ENCODE peak calls at places on chromosomes 6 and 20, in seven cellular contexts. D is BE2C; C is lung; J is H1; S is CD4-positive, CD25-positive, alpha-beta regulatory T cell; E is dorsolateral prefrontal cortex; T is IMR-90. K is an unnamed sample. For H3K27me3, the result is how much of the 10 kb centered on the place peaks cover.

GRCh38 chr20:17722493-17723300 is 22.9 kb downstream of the BANF2 start:
- DNase-seq in D (no peak), C (no peak), J (no peak), S (no peak), E (no peak), T (no peak), K (no peak)

GRCh38 chr6:47116086-47116485 is 74.0 kb upstream of the ADGRF1 start:
- DNase-seq in D (no peak), C (no peak), J (no peak), S (no peak), E (no peak), T (no peak), K (no peak)

GRCh38 chr6:158835616-158836221 is 16.6 kb upstream of the EZR start:
- DNase-seq in D (peak), C (peak), J (no peak), S (no peak), E (no peak), T (peak), K (peak)

GRCh38 chr20:11395581-11395980 is 522.1 kb upstream of the BTBD3 start:
- DNase-seq in D (no peak), C (no peak), J (no peak), S (no peak), E (no peak), T (peak), K (no peak)

GRCh38 chr20:3222635-3223600 is 13.6 kb downstream of the ITPA start:
- DNase-seq in D (peak), C (no peak), J (no peak), S (peak), E (no peak), T (no peak), K (no peak)

GRCh38 chr20:16064991-16065707 is 508.1 kb downstream of the KIF16B start:
- DNase-seq in D (no peak), C (no peak), J (no peak), S (no peak), E (no peak), T (no peak), K (no peak)

GRCh38 chr6:6697620-6698019 is 109.1 kb downstream of the LY86 start:
- DNase-seq in D (no peak), C (no peak), J (no peak), S (no peak), E (no peak), T (no peak), K (no peak)

GRCh38 chr6:29680416-29680815 is 536 bp downstream of the ZFP57 start:
- DNase-seq in D (no peak), C (no peak), J (peak), S (no peak), E (no peak), T (no peak), K (no peak)

GRCh38 chr6:408599-409102 is 17.1 kb downstream of the IRF4 start:
- DNase-seq in D (peak), C (peak), J (no peak), S (no peak), E (no peak), T (peak), K (peak)

GRCh38 chr6:3987072-3987471 is 91.9 kb downstream of the FAM217A start:
- DNase-seq in D (no peak), C (no peak), J (no peak), S (no peak), E (no peak), T (peak), K (no peak)

GRCh38 chr6:63571382-63571882 is 848 bp upstream of the LOC128125822 start:
- DNase-seq in D (no peak), C (no peak), J (no peak), S (no peak), E (no peak), T (no peak), K (no peak)

GRCh38 chr20:45014671-45015415 is 48.5 kb downstream of the STK4 start:
- DNase-seq in D (peak), C (no peak), J (no peak), S (no peak), E (no peak), T (peak), K (no peak)

GRCh38 chr6:42313038-42313437 is 95.4 kb upstream of the MRPS10 start:
- DNase-seq in D (no peak), C (no peak), J (no peak), S (no peak), E (no peak), T (peak), K (no peak)

GRCh38 chr20:44050925-44051660 is 135.9 kb downstream of the JPH2 start:
- DNase-seq in D (no peak), C (no peak), J (peak), S (no peak), E (no peak), T (no peak), K (no peak)

GRCh38 chr6:157953580-157954091 is 28.0 kb upstream of the SYNJ2 start:
- DNase-seq in D (no peak), C (no peak), J (no peak), S (no peak), E (no peak), T (no peak), K (no peak)

GRCh38 chr20:692044-692443 is 16.4 kb upstream of the SCRT2 start:
- DNase-seq in D (no peak), C (no peak), J (no peak), S (no peak), E (peak), T (no peak), K (no peak)

GRCh38 chr20:688809-689208 is 13.2 kb upstream of the SCRT2 start:
- DNase-seq in D (no peak), C (no peak), J (no peak), S (no peak), E (peak), T (peak), K (peak)

GRCh38 chr20:689348-689747 is 13.7 kb upstream of the SCRT2 start:
- DNase-seq in D (no peak), C (no peak), J (no peak), S (no peak), E (no peak), T (no peak), K (no peak)

GRCh38 chr20:687468-688203 is 12.0 kb upstream of the SCRT2 start:
- DNase-seq in D (no peak), C (no peak), J (no peak), S (no peak), E (no peak), T (no peak), K (no peak)

GRCh38 chr20:689947-690346 is 14.3 kb upstream of the SCRT2 start:
- DNase-seq in D (no peak), C (no peak), J (no peak), S (no peak), E (no peak), T (no peak), K (no peak)
- H3K27me3 ChIP-seq in D (under half), C (under half), J (under half), S (under half), E (under half), T (under half), K (under half)

DNA sequence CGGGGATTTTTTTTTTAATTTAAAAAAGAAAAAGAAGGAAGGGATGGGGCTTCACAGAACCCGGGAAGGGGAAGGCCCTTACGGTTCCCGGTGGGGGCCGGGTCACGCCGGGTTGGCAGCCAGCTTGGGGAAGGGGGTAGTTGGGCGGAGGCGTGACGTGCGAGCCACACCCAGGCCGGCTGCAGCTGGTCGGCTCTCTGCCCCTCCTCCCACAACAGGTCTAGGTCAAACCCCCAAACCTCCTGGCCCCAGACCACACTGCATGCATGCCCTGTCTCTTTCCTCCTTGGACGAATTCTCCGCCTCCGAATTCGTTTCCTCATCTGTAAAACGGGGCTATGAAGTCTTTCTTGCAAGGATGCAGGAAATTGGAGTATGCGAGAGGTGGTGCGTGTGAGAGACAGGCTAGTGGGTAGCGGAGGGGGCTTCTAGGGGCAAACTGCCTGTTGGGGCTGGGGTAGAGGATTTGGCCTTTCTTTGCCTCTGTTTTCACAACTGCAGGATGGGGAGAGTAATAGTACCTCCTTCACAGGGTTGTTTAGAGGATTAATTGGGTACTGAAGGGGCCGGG is 835 bp downstream of the HCK start:
- DNase-seq in D (no peak), C (peak), J (peak), S (no peak), E (no peak), T (no peak), K (no peak)
- H3K4me3 ChIP-seq in D (no peak), C (no peak), J (peak), S (no peak), E (peak), T (no peak), K (no peak)

GRCh38 chr6:84762220-84762940 is 2.0 kb downstream of the TBX18 start:
- DNase-seq in D (peak), C (no peak), J (no peak), S (no peak), E (no peak), T (no peak), K (peak)

GRCh38 chr6:84763397-84764331 is 734 bp downstream of the TBX18 start:
- DNase-seq in D (peak), C (no peak), J (peak), S (no peak), E (no peak), T (peak), K (peak)

GRCh38 chr6:84766118-84766683 is 1.8 kb upstream of the TBX18 start:
- DNase-seq in D (no peak), C (no peak), J (peak), S (no peak), E (no peak), T (no peak), K (no peak)

GRCh38 chr6:84762941-84763396 is 1.4 kb downstream of the TBX18 start:
- DNase-seq in D (peak), C (no peak), J (peak), S (no peak), E (no peak), T (no peak), K (peak)

DNA sequence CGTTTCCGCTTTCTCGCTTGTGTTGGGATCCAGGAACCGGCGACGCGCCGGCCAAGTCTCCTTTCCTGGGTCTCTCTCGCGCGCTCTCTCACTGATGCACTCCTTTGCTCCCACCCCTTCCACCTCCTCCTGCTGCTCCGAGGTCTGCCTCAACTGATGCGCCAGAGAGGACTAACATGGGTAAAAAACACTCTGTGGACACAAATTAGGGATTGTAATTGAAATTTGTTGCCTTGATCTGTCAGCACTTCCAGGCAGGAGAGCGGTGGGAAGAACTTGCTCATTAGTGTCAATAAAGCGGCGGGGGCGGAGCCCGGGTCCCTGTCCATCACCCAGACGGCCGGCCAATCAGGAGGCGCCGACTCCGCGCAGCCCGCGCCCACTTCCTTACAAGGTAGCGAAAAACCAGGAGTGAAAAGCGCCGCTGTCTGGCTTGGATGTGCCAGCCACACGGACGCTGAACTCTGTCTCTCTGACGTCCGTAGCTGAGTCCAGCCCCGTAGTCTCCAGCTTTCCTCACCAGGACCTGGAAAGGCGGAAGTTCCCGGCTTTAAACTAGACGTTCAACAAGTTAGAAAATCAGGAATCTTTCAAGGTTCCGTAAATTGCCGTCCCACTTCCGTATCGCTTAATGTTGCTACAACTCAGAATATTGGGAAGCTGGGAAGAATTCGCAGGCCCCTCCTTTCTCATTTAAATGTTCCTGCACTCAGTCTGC is at the start of gene TBX18:
- DNase-seq in D (peak), C (no peak), J (peak), S (no peak), E (peak), T (peak), K (peak)
- H3K27me3 ChIP-seq in D (half or more), C (under half), J (half or more), S (under half), E (half or more), T (half or more), K (under half)

DNA sequence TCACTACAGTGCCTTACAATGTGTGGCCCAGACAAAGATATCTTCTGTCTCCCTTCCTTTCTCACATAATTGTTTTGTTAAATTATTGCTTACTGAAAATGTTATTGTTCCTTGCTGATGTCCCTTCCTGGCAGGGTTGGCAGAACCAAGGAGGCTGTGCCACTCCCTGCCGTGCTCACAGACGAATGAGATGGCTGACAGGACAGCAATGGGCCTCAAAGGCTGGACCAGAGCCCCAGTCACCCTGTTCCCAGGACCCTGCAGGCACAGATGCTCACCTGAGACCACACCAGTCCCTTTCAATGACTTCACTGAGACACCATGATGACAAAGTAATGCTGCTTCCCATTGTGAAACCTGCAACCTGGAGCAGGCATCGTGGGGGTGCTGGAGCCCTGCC is 375.1 kb downstream of the HACE1 start:
- DNase-seq in D (no peak), C (no peak), J (no peak), S (no peak), E (no peak), T (no peak), K (no peak)
- H3K4me3 ChIP-seq in D (no peak), C (no peak), J (no peak), S (no peak), E (no peak), T (no peak), K (no peak)

GRCh38 chr6:149964243-149965190 is 774 bp downstream of the ULBP1 start:
- DNase-seq in D (no peak), C (no peak), J (peak), S (peak), E (no peak), T (peak), K (no peak)

GRCh38 chr6:149963462-149964242 is at the start of gene ULBP1:
- DNase-seq in D (peak), C (peak), J (peak), S (peak), E (no peak), T (peak), K (peak)

GRCh38 chr6:149962461-149963211 is 1.1 kb upstream of the ULBP1 start:
- DNase-seq in D (no peak), C (no peak), J (no peak), S (no peak), E (no peak), T (no peak), K (peak)

GRCh38 chr6:149961728-149962425 is 1.9 kb upstream of the ULBP1 start:
- DNase-seq in D (peak), C (no peak), J (peak), S (no peak), E (no peak), T (no peak), K (peak)

GRCh38 chr6:149963212-149963461 is 606 bp upstream of the ULBP1 start:
- DNase-seq in D (no peak), C (no peak), J (peak), S (no peak), E (no peak), T (peak), K (no peak)
- H3K27me3 ChIP-seq in D (under half), C (under half), J (half or more), S (under half), E (under half), T (half or more), K (under half)

GRCh38 chr6:163554032-163554431 is 139.5 kb downstream of the QKI start:
- DNase-seq in D (no peak), C (no peak), J (no peak), S (no peak), E (no peak), T (no peak), K (no peak)
- H3K4me3 ChIP-seq in D (no peak), C (no peak), J (no peak), S (no peak), E (no peak), T (no peak), K (no peak)